ENCODE peak calls at places on chromosomes 7 and 10, in seven cellular contexts. One of them, this sample, is unnamed.

GRCh38 chr10:30562787-30563186 is 66.8 kb downstream of the LYZL2 start:
- DNase-seq in CD8-positive, alpha-beta memory T cell: no peak
- DNase-seq in right atrium auricular region: no peak
- DNase-seq in A549: no peak
- DNase-seq in neural progenitor cell: no peak
- DNase-seq in Peyer's patch: no peak
- DNase-seq in heart left ventricle: no peak
- DNase-seq in this sample: no peak

GRCh38 chr10:106114656-106115186 is 1049.8 kb downstream of the SORCS1 start:
- DNase-seq in CD8-positive, alpha-beta memory T cell: no peak
- DNase-seq in right atrium auricular region: no peak
- DNase-seq in A549: no peak
- DNase-seq in neural progenitor cell: no peak
- DNase-seq in Peyer's patch: no peak
- DNase-seq in heart left ventricle: no peak
- DNase-seq in this sample: no peak

GRCh38 chr7:146129296-146129695 is 12.7 kb downstream of the CNTNAP2 start:
- DNase-seq in CD8-positive, alpha-beta memory T cell: no peak
- DNase-seq in right atrium auricular region: no peak
- DNase-seq in A549: no peak
- DNase-seq in neural progenitor cell: peak; percentile 30
- DNase-seq in Peyer's patch: no peak
- DNase-seq in heart left ventricle: no peak
- DNase-seq in this sample: no peak

GRCh38 chr10:33681580-33681979 is 347.1 kb upstream of the NRP1 start:
- DNase-seq in CD8-positive, alpha-beta memory T cell: no peak
- DNase-seq in right atrium auricular region: no peak
- DNase-seq in A549: no peak
- DNase-seq in neural progenitor cell: no peak
- DNase-seq in Peyer's patch: no peak
- DNase-seq in heart left ventricle: no peak
- DNase-seq in this sample: no peak

GRCh38 chr7:44565097-44565794 is 8.5 kb downstream of the DDX56 start:
- DNase-seq in CD8-positive, alpha-beta memory T cell: peak; percentile 53
- DNase-seq in right atrium auricular region: peak; percentile 73
- DNase-seq in A549: peak; percentile 59
- DNase-seq in neural progenitor cell: peak; percentile 72
- DNase-seq in Peyer's patch: peak; percentile 52
- DNase-seq in heart left ventricle: peak; percentile 86
- DNase-seq in this sample: no peak

GRCh38 chr7:107742678-107743566 is 1.0 kb upstream of the CBLL1 start:
- DNase-seq in CD8-positive, alpha-beta memory T cell: peak; percentile 4
- DNase-seq in right atrium auricular region: no peak
- DNase-seq in A549: peak; percentile 51
- DNase-seq in neural progenitor cell: peak; percentile 80
- DNase-seq in Peyer's patch: peak; percentile 59
- DNase-seq in heart left ventricle: peak; percentile 77
- DNase-seq in this sample: no peak

GRCh38 chr10:60237977-60238376 is 151.7 kb downstream of the ANK3 start:
- DNase-seq in CD8-positive, alpha-beta memory T cell: no peak
- DNase-seq in right atrium auricular region: no peak
- DNase-seq in A549: no peak
- DNase-seq in neural progenitor cell: no peak
- DNase-seq in Peyer's patch: no peak
- DNase-seq in heart left ventricle: no peak
- DNase-seq in this sample: no peak

GRCh38 chr7:4830176-4830575 is 31.7 kb downstream of the PAPOLB start:
- DNase-seq in CD8-positive, alpha-beta memory T cell: peak; percentile 54
- DNase-seq in right atrium auricular region: peak; percentile 79
- DNase-seq in A549: peak; percentile 35
- DNase-seq in neural progenitor cell: peak; percentile 89
- DNase-seq in Peyer's patch: peak; percentile 32
- DNase-seq in heart left ventricle: peak; percentile 84
- DNase-seq in this sample: no peak

GRCh38 chr7:135161669-135162068 is 8.8 kb downstream of the CYREN start:
- DNase-seq in CD8-positive, alpha-beta memory T cell: no peak
- DNase-seq in right atrium auricular region: no peak
- DNase-seq in A549: no peak
- DNase-seq in neural progenitor cell: no peak
- DNase-seq in Peyer's patch: no peak
- DNase-seq in heart left ventricle: no peak
- DNase-seq in this sample: no peak

GRCh38 chr7:135158874-135159273 is 11.0 kb downstream of the TMEM140 start:
- DNase-seq in CD8-positive, alpha-beta memory T cell: no peak
- DNase-seq in right atrium auricular region: no peak
- DNase-seq in A549: no peak
- DNase-seq in neural progenitor cell: no peak
- DNase-seq in Peyer's patch: no peak
- DNase-seq in heart left ventricle: no peak
- DNase-seq in this sample: no peak

GRCh38 chr7:135160858-135161653 is 9.5 kb downstream of the CYREN start:
- DNase-seq in CD8-positive, alpha-beta memory T cell: no peak
- DNase-seq in right atrium auricular region: no peak
- DNase-seq in A549: no peak
- DNase-seq in neural progenitor cell: no peak
- DNase-seq in Peyer's patch: no peak
- DNase-seq in heart left ventricle: no peak
- DNase-seq in this sample: no peak

GRCh38 chr7:135159359-135160087 is 11.0 kb downstream of the CYREN start:
- DNase-seq in CD8-positive, alpha-beta memory T cell: no peak
- DNase-seq in right atrium auricular region: no peak
- DNase-seq in A549: no peak
- DNase-seq in neural progenitor cell: no peak
- DNase-seq in Peyer's patch: no peak
- DNase-seq in heart left ventricle: no peak
- DNase-seq in this sample: no peak

GRCh38 chr7:135160098-135160857 is 10.2 kb downstream of the CYREN start:
- DNase-seq in CD8-positive, alpha-beta memory T cell: no peak
- DNase-seq in right atrium auricular region: no peak
- DNase-seq in A549: no peak
- DNase-seq in neural progenitor cell: no peak
- DNase-seq in Peyer's patch: no peak
- DNase-seq in heart left ventricle: no peak
- DNase-seq in this sample: no peak
- H3K4me3 ChIP-seq in CD8-positive, alpha-beta memory T cell: no peak overlapping the region
- H3K4me3 ChIP-seq in right atrium auricular region: no peak overlapping the region
- H3K4me3 ChIP-seq in A549: no peak overlapping the region
- H3K4me3 ChIP-seq in neural progenitor cell: no peak overlapping the region
- H3K4me3 ChIP-seq in Peyer's patch: no peak overlapping the region
- H3K4me3 ChIP-seq in heart left ventricle: no peak overlapping the region
- H3K4me3 ChIP-seq in this sample: no peak overlapping the region

GRCh38 chr7:138863931-138864330 is 65.9 kb upstream of the ATP6V0A4 start:
- DNase-seq in CD8-positive, alpha-beta memory T cell: no peak
- DNase-seq in right atrium auricular region: no peak
- DNase-seq in A549: no peak
- DNase-seq in neural progenitor cell: no peak
- DNase-seq in Peyer's patch: no peak
- DNase-seq in heart left ventricle: no peak
- DNase-seq in this sample: no peak

GRCh38 chr7:138867744-138868143 is 69.7 kb upstream of the ATP6V0A4 start:
- DNase-seq in CD8-positive, alpha-beta memory T cell: no peak
- DNase-seq in right atrium auricular region: no peak
- DNase-seq in A549: no peak
- DNase-seq in neural progenitor cell: no peak
- DNase-seq in Peyer's patch: no peak
- DNase-seq in heart left ventricle: no peak
- DNase-seq in this sample: no peak

GRCh38 chr7:138866353-138866752 is 68.4 kb upstream of the ATP6V0A4 start:
- DNase-seq in CD8-positive, alpha-beta memory T cell: no peak
- DNase-seq in right atrium auricular region: no peak
- DNase-seq in A549: no peak
- DNase-seq in neural progenitor cell: no peak
- DNase-seq in Peyer's patch: no peak
- DNase-seq in heart left ventricle: no peak
- DNase-seq in this sample: no peak

GRCh38 chr7:138865843-138866242 is 67.8 kb upstream of the ATP6V0A4 start:
- DNase-seq in CD8-positive, alpha-beta memory T cell: peak; percentile 43
- DNase-seq in right atrium auricular region: no peak
- DNase-seq in A549: no peak
- DNase-seq in neural progenitor cell: no peak
- DNase-seq in Peyer's patch: no peak
- DNase-seq in heart left ventricle: no peak
- DNase-seq in this sample: no peak

DNA sequence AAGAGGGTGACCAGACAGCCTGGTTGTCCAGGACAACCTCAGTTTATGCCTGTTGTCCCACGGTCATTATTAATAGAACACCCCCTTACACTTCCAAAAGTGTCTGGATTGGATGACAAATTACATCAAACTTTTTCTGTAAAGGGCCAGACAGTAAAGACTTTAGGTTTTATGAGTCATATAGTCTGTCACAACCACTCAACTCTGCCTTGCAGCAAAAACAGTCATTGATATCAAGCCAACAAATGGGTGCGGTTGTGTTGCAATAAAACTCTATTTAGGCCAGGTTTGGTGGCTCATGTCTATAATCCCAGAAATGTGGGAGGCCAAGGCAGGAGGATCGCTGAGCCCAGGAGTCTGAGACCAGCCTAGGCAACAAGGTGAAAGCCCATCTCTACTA is 66.7 kb upstream of the ATP6V0A4 start:
- DNase-seq in CD8-positive, alpha-beta memory T cell: no peak
- DNase-seq in right atrium auricular region: no peak
- DNase-seq in A549: peak; percentile 35
- DNase-seq in neural progenitor cell: no peak
- DNase-seq in Peyer's patch: no peak
- DNase-seq in heart left ventricle: no peak
- DNase-seq in this sample: no peak
- H3K27ac ChIP-seq in CD8-positive, alpha-beta memory T cell: no peak overlapping the region
- H3K27ac ChIP-seq in right atrium auricular region: no peak overlapping the region
- H3K27ac ChIP-seq in A549: peak overlapping the region; percentile 59
- H3K27ac ChIP-seq in neural progenitor cell: no peak overlapping the region
- H3K27ac ChIP-seq in Peyer's patch: no peak overlapping the region
- H3K27ac ChIP-seq in heart left ventricle: no peak overlapping the region
- H3K27ac ChIP-seq in this sample: no peak overlapping the region

GRCh38 chr7:157568071-157568784 is 231.4 kb downstream of the DNAJB6 start:
- DNase-seq in CD8-positive, alpha-beta memory T cell: no peak
- DNase-seq in right atrium auricular region: no peak
- DNase-seq in A549: no peak
- DNase-seq in neural progenitor cell: no peak
- DNase-seq in Peyer's patch: no peak
- DNase-seq in heart left ventricle: peak; percentile 49
- DNase-seq in this sample: no peak

GRCh38 chr7:157566631-157567006 is 229.8 kb downstream of the DNAJB6 start:
- DNase-seq in CD8-positive, alpha-beta memory T cell: no peak
- DNase-seq in right atrium auricular region: no peak
- DNase-seq in A549: no peak
- DNase-seq in neural progenitor cell: no peak
- DNase-seq in Peyer's patch: no peak
- DNase-seq in heart left ventricle: peak; percentile 48
- DNase-seq in this sample: no peak

GRCh38 chr7:157565981-157566630 is 229.3 kb downstream of the DNAJB6 start:
- DNase-seq in CD8-positive, alpha-beta memory T cell: no peak
- DNase-seq in right atrium auricular region: no peak
- DNase-seq in A549: no peak
- DNase-seq in neural progenitor cell: peak; percentile 56
- DNase-seq in Peyer's patch: no peak
- DNase-seq in heart left ventricle: peak; percentile 31
- DNase-seq in this sample: no peak

GRCh38 chr7:157568785-157569584 is 232.2 kb downstream of the DNAJB6 start:
- DNase-seq in CD8-positive, alpha-beta memory T cell: peak; percentile 62
- DNase-seq in right atrium auricular region: peak; percentile 64
- DNase-seq in A549: no peak
- DNase-seq in neural progenitor cell: peak; percentile 62
- DNase-seq in Peyer's patch: peak; percentile 25
- DNase-seq in heart left ventricle: peak; percentile 77
- DNase-seq in this sample: no peak

GRCh38 chr7:157567666-157568065 is 230.9 kb downstream of the DNAJB6 start:
- DNase-seq in CD8-positive, alpha-beta memory T cell: no peak
- DNase-seq in right atrium auricular region: no peak
- DNase-seq in A549: no peak
- DNase-seq in neural progenitor cell: no peak
- DNase-seq in Peyer's patch: no peak
- DNase-seq in heart left ventricle: peak; percentile 17
- DNase-seq in this sample: no peak
- H3K9me3 ChIP-seq in CD8-positive, alpha-beta memory T cell: no peaks in the 10 kb centered on the region
- H3K9me3 ChIP-seq in right atrium auricular region: no peaks in the 10 kb centered on the region
- H3K9me3 ChIP-seq in A549: no peaks in the 10 kb centered on the region
- H3K9me3 ChIP-seq in neural progenitor cell: no peaks in the 10 kb centered on the region
- H3K9me3 ChIP-seq in Peyer's patch: no peaks in the 10 kb centered on the region
- H3K9me3 ChIP-seq in heart left ventricle: no peaks in the 10 kb centered on the region
- H3K9me3 ChIP-seq in this sample: no peaks in the 10 kb centered on the region

GRCh38 chr10:96992721-96993120 is 160.6 kb downstream of the LCOR start:
- DNase-seq in CD8-positive, alpha-beta memory T cell: no peak
- DNase-seq in right atrium auricular region: no peak
- DNase-seq in A549: no peak
- DNase-seq in neural progenitor cell: no peak
- DNase-seq in Peyer's patch: no peak
- DNase-seq in heart left ventricle: no peak
- DNase-seq in this sample: no peak

GRCh38 chr10:96987842-96988175 is 155.7 kb downstream of the LCOR start:
- DNase-seq in CD8-positive, alpha-beta memory T cell: no peak
- DNase-seq in right atrium auricular region: no peak
- DNase-seq in A549: no peak
- DNase-seq in neural progenitor cell: no peak
- DNase-seq in Peyer's patch: no peak
- DNase-seq in heart left ventricle: no peak
- DNase-seq in this sample: no peak

GRCh38 chr10:96988421-96988820 is 156.3 kb downstream of the LCOR start:
- DNase-seq in CD8-positive, alpha-beta memory T cell: no peak
- DNase-seq in right atrium auricular region: no peak
- DNase-seq in A549: no peak
- DNase-seq in neural progenitor cell: no peak
- DNase-seq in Peyer's patch: no peak
- DNase-seq in heart left ventricle: no peak
- DNase-seq in this sample: no peak

GRCh38 chr10:96987141-96987841 is 155.2 kb downstream of the LCOR start:
- DNase-seq in CD8-positive, alpha-beta memory T cell: no peak
- DNase-seq in right atrium auricular region: no peak
- DNase-seq in A549: no peak
- DNase-seq in neural progenitor cell: no peak
- DNase-seq in Peyer's patch: no peak
- DNase-seq in heart left ventricle: no peak
- DNase-seq in this sample: no peak

DNA sequence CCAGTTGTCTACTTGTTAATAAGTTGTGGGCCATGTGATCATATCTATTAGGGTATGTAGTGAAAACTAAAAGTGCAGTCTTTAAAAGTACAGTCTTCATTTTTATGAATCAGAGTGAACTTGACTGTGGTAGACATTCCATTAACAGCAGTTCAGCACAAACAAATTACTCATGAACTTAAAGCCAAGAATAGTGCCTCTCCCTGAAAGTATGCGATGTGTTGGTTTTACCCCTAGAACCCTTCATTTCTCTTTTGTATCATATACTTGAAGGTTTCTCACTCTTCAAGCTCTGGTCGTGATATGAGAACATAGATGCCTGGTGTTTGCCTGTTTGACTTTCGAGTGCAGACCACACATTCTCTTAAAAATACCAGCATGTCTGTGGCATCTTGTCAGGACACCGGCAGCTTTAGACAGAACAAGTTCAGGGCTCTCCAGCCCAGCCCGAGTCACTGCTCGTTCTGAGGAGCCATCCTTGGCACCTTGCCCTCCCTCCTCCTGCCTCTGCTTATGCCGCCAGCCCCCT is 159.3 kb downstream of the LCOR start:
- DNase-seq in CD8-positive, alpha-beta memory T cell: no peak
- DNase-seq in right atrium auricular region: no peak
- DNase-seq in A549: no peak
- DNase-seq in neural progenitor cell: no peak
- DNase-seq in Peyer's patch: no peak
- DNase-seq in heart left ventricle: no peak
- DNase-seq in this sample: no peak
- H3K4me3 ChIP-seq in CD8-positive, alpha-beta memory T cell: no peak overlapping the region
- H3K4me3 ChIP-seq in right atrium auricular region: no peak overlapping the region
- H3K4me3 ChIP-seq in A549: no peak overlapping the region
- H3K4me3 ChIP-seq in neural progenitor cell: no peak overlapping the region
- H3K4me3 ChIP-seq in Peyer's patch: no peak overlapping the region
- H3K4me3 ChIP-seq in heart left ventricle: no peak overlapping the region
- H3K4me3 ChIP-seq in this sample: no peak overlapping the region

GRCh38 chr7:93920496-93921189 is 892 bp upstream of the GNG11 start:
- DNase-seq in CD8-positive, alpha-beta memory T cell: no peak
- DNase-seq in right atrium auricular region: no peak
- DNase-seq in A549: no peak
- DNase-seq in neural progenitor cell: no peak
- DNase-seq in Peyer's patch: no peak
- DNase-seq in heart left ventricle: no peak
- DNase-seq in this sample: no peak
- H3K27ac ChIP-seq in CD8-positive, alpha-beta memory T cell: no peak overlapping the region
- H3K27ac ChIP-seq in right atrium auricular region: peak overlapping the region; percentile 88
- H3K27ac ChIP-seq in A549: peak overlapping the region; percentile 75
- H3K27ac ChIP-seq in neural progenitor cell: no peak overlapping the region
- H3K27ac ChIP-seq in Peyer's patch: no peak overlapping the region
- H3K27ac ChIP-seq in heart left ventricle: peak overlapping the region; percentile 96
- H3K27ac ChIP-seq in this sample: peak overlapping the region; percentile 87

This sample was measured in SK-N-MC.